ENCODE peak calls at places on chromosomes 13 and 19, in nine cellular contexts. I is GM23338, T is stomach, F is suprapubic skin, B is breast epithelium, L is SK-N-SH, D is vagina, P is transverse colon, A is upper lobe of left lung. S is an unnamed sample.

GRCh38 chr13:67369895-67370660 is 139.9 kb upstream of the PCDH9 start:
- DNase-seq in I (no peak), T (no peak), F (no peak), B (no peak), L (no peak), D (no peak), P (no peak), A (no peak), S (no peak)

GRCh38 chr13:108733141-108733540 is 103.7 kb downstream of the MYO16 start:
- DNase-seq in I (no peak), T (no peak), F (no peak), B (no peak), L (no peak), D (no peak), P (no peak), A (no peak), S (no peak)

GRCh38 chr19:50333737-50334617 is 4.8 kb upstream of the KCNC3 start:
- DNase-seq in I (peak; percentile 50), T (peak; percentile 82), F (no peak), B (peak; percentile 35), L (peak; percentile 98), D (no peak), P (peak; percentile 84), A (peak; percentile 98), S (peak; percentile 49)

GRCh38 chr13:103351035-103351828 is 285.0 kb upstream of the SLC10A2 start:
- DNase-seq in I (peak; percentile 62), T (no peak), F (no peak), B (no peak), L (no peak), D (no peak), P (peak; percentile 10), A (no peak), S (no peak)

GRCh38 chr13:51793570-51794273 is 10.2 kb downstream of the DHRS12 start:
- DNase-seq in I (no peak), T (no peak), F (no peak), B (no peak), L (no peak), D (no peak), P (no peak), A (no peak), S (peak; percentile 96)

GRCh38 chr13:36764957-36765356 is 54.1 kb upstream of the RFXAP start:
- DNase-seq in I (peak; percentile 74), T (no peak), F (no peak), B (no peak), L (no peak), D (no peak), P (no peak), A (no peak), S (no peak)

GRCh38 chr13:45055198-45055901 is 65.0 kb upstream of the GTF2F2 start:
- DNase-seq in I (no peak), T (no peak), F (no peak), B (no peak), L (no peak), D (no peak), P (peak; percentile 29), A (no peak), S (peak; percentile 28)

GRCh38 chr19:7255119-7255518 is 39.1 kb downstream of the INSR start:
- DNase-seq in I (no peak), T (no peak), F (no peak), B (no peak), L (no peak), D (no peak), P (no peak), A (no peak), S (no peak)

GRCh38 chr13:50626031-50626643 is 217.4 kb downstream of the DLEU7 start:
- DNase-seq in I (no peak), T (no peak), F (no peak), B (no peak), L (no peak), D (no peak), P (no peak), A (no peak), S (peak; percentile 56)

GRCh38 chr19:6711078-6711361 is 9.4 kb downstream of the C3 start:
- DNase-seq in I (no peak), T (no peak), F (no peak), B (no peak), L (no peak), D (no peak), P (no peak), A (no peak), S (no peak)

GRCh38 chr13:101265934-101266333 is 150.4 kb downstream of the NALCN start:
- DNase-seq in I (no peak), T (no peak), F (no peak), B (no peak), L (no peak), D (no peak), P (no peak), A (no peak), S (no peak)

GRCh38 chr13:50838031-50838430 is 5.5 kb downstream of the DLEU7 start:
- DNase-seq in I (no peak), T (no peak), F (no peak), B (no peak), L (no peak), D (no peak), P (no peak), A (no peak), S (no peak)

GRCh38 chr13:80979035-80979641 is 638.2 kb upstream of the SPRY2 start:
- DNase-seq in I (peak; percentile 78), T (peak; percentile 28), F (no peak), B (no peak), L (peak; percentile 59), D (no peak), P (peak; percentile 26), A (no peak), S (peak; percentile 75)

GRCh38 chr13:24660023-24660806 is 20.0 kb upstream of the ATP12A start:
- DNase-seq in I (no peak), T (no peak), F (no peak), B (no peak), L (peak; percentile 44), D (no peak), P (no peak), A (no peak), S (no peak)

GRCh38 chr13:28505543-28506135 is 10.7 kb upstream of the FLT1 start:
- DNase-seq in I (no peak), T (no peak), F (no peak), B (no peak), L (no peak), D (no peak), P (no peak), A (no peak), S (no peak)

GRCh38 chr19:1047696-1048147 is 7.8 kb downstream of the ABCA7 start:
- DNase-seq in I (peak; percentile 84), T (no peak), F (no peak), B (no peak), L (no peak), D (no peak), P (peak; percentile 92), A (peak; percentile 84), S (no peak)

GRCh38 chr13:51818771-51819511 is 15.0 kb upstream of the DHRS12 start:
- DNase-seq in I (no peak), T (peak; percentile 53), F (no peak), B (no peak), L (no peak), D (no peak), P (no peak), A (no peak), S (no peak)

GRCh38 chr13:58960909-58961308 is 1202.8 kb downstream of the DIAPH3 start:
- DNase-seq in I (peak; percentile 45), T (no peak), F (no peak), B (no peak), L (peak; percentile 25), D (no peak), P (no peak), A (no peak), S (no peak)

GRCh38 chr19:30158067-30158892 is 213.9 kb upstream of the ZNF536 start:
- DNase-seq in I (no peak), T (no peak), F (peak; percentile 31), B (no peak), L (no peak), D (no peak), P (no peak), A (no peak), S (no peak)

GRCh38 chr19:30096596-30097370 is 154.7 kb downstream of the URI1 start:
- DNase-seq in I (no peak), T (no peak), F (no peak), B (no peak), L (no peak), D (no peak), P (no peak), A (peak; percentile 68), S (no peak)

GRCh38 chr19:33368074-33368864 is 5.2 kb upstream of the CEBPG start:
- DNase-seq in I (no peak), T (no peak), F (no peak), B (no peak), L (no peak), D (no peak), P (no peak), A (no peak), S (no peak)

GRCh38 chr19:34539396-34539795 is 57.8 kb downstream of the WTIP start:
- DNase-seq in I (no peak), T (no peak), F (no peak), B (no peak), L (no peak), D (no peak), P (no peak), A (no peak), S (no peak)

GRCh38 chr19:34534206-34534605 is 52.6 kb downstream of the WTIP start:
- DNase-seq in I (no peak), T (no peak), F (no peak), B (no peak), L (no peak), D (no peak), P (no peak), A (no peak), S (no peak)
- TF ChIP-seq CTCF in I (no peak), T (no peak), F (no peak), B (no peak), L (no peak), D (no peak), P (no peak), A (no peak), S (no peak)

GRCh38 chr19:46860846-46861690 is at the start of gene ARHGAP35:
- DNase-seq in I (peak; percentile 75), T (no peak), F (peak; percentile 79), B (no peak), L (peak; percentile 92), D (no peak), P (peak; percentile 43), A (peak; percentile 94), S (no peak)
- TF ChIP-seq POLR2AphosphoS5 in I (no peak), T (no peak), F (no peak), B (no peak), L (no peak), D (no peak), P (peak; percentile 37), A (no peak), S (no peak)

GRCh38 chr19:56076413-56076998 is 44.6 kb downstream of the ZNF787 start:
- DNase-seq in I (peak; percentile 77), T (peak; percentile 72), F (no peak), B (no peak), L (peak; percentile 74), D (no peak), P (peak; percentile 67), A (no peak), S (peak; percentile 57)
- TF ChIP-seq CTCF in I (peak; percentile 81), T (no peak), F (peak; percentile 42), B (peak; percentile 71), L (peak; percentile 86), D (peak; percentile 76), P (peak; percentile 86), A (peak; percentile 74), S (peak; percentile 72)

GRCh38 chr19:38869836-38870607 is 8.1 kb downstream of the RINL start:
- DNase-seq in I (peak; percentile 81), T (peak; percentile 95), F (peak; percentile 92), B (peak; percentile 73), L (peak; percentile 91), D (no peak), P (peak; percentile 96), A (peak; percentile 98), S (peak; percentile 88)
- TF ChIP-seq POLR2AphosphoS5 in I (peak; percentile 63), T (peak; percentile 43), F (peak; percentile 40), B (peak; percentile 57), L (no peak), D (no peak), P (no peak), A (peak; percentile 38), S (no peak)